ENCODE peak calls at places on chromosomes 4 and X, in nine cellular contexts. D is heart left ventricle, L is neural progenitor cell, Y is thoracic aorta, N is testis, B is IMR-90, S is transverse colon, E is Caco-2, Z is tibial artery. R is an unnamed sample.

GRCh38 chrX:151970661-151971060 is 3.8 kb downstream of the GABRE start:
- DNase-seq in D (peak; percentile 56), L (no peak), Y (peak; percentile 11), N (no peak), B (peak; percentile 65), S (peak; percentile 35), E (peak; percentile 22), Z (peak; percentile 89), R (peak; percentile 95)

GRCh38 chr4:129043523-129043922 is 49.8 kb downstream of the SCLT1 start:
- DNase-seq in D (no peak), L (no peak), Y (no peak), N (no peak), B (peak; percentile 9), S (no peak), E (peak; percentile 8), Z (no peak), R (peak; percentile 70)

GRCh38 chr4:182738283-182739047 is 178.7 kb downstream of the DCTD start:
- DNase-seq in D (no peak), L (no peak), Y (no peak), N (no peak), B (peak; percentile 57), S (no peak), E (no peak), Z (no peak), R (no peak)

GRCh38 chrX:153063315-153063714 is 7.0 kb downstream of the PNMA3 start:
- DNase-seq in D (no peak), L (no peak), Y (no peak), N (no peak), B (peak; percentile 4), S (no peak), E (peak; percentile 2), Z (no peak), R (no peak)

GRCh38 chr4:41693629-41694028 is 54.9 kb downstream of the PHOX2B start:
- DNase-seq in D (no peak), L (peak; percentile 41), Y (no peak), N (no peak), B (peak; percentile 56), S (no peak), E (peak; percentile 33), Z (no peak), R (peak; percentile 37)

GRCh38 chr4:144658908-144659307 is 13.0 kb downstream of the HHIP start:
- DNase-seq in D (no peak), L (no peak), Y (no peak), N (no peak), B (peak; percentile 82), S (no peak), E (no peak), Z (no peak), R (no peak)

GRCh38 chr4:62194342-62194741 is 994.2 kb downstream of the ADGRL3 start:
- DNase-seq in D (no peak), L (no peak), Y (no peak), N (no peak), B (no peak), S (no peak), E (no peak), Z (no peak), R (no peak)

GRCh38 chr4:37685726-37686372 is 327 bp downstream of the RELL1 start:
- DNase-seq in D (peak; percentile 61), L (peak; percentile 77), Y (no peak), N (peak; percentile 51), B (peak; percentile 22), S (peak; percentile 60), E (no peak), Z (peak; percentile 80), R (peak; percentile 66)

GRCh38 chr4:100306018-100306417 is 115.8 kb upstream of the DDIT4L start:
- DNase-seq in D (no peak), L (no peak), Y (no peak), N (no peak), B (peak; percentile 47), S (no peak), E (no peak), Z (no peak), R (no peak)

GRCh38 chr4:85790582-85790981 is 315.6 kb downstream of the ARHGAP24 start:
- DNase-seq in D (no peak), L (no peak), Y (no peak), N (no peak), B (peak; percentile 79), S (no peak), E (no peak), Z (no peak), R (no peak)

GRCh38 chr4:165612936-165613335 is 234.1 kb downstream of the CPE start:
- DNase-seq in D (no peak), L (no peak), Y (no peak), N (no peak), B (no peak), S (no peak), E (no peak), Z (no peak), R (no peak)

GRCh38 chrX:139199945-139200344 is 330.6 kb upstream of the F9 start:
- DNase-seq in D (no peak), L (no peak), Y (no peak), N (no peak), B (no peak), S (no peak), E (no peak), Z (no peak), R (no peak)

GRCh38 chrX:139198936-139199335 is 331.6 kb upstream of the F9 start:
- DNase-seq in D (no peak), L (no peak), Y (no peak), N (no peak), B (no peak), S (no peak), E (no peak), Z (no peak), R (no peak)

GRCh38 chrX:139200346-139200745 is 330.2 kb upstream of the F9 start:
- DNase-seq in D (no peak), L (peak; percentile 52), Y (no peak), N (no peak), B (no peak), S (no peak), E (no peak), Z (no peak), R (no peak)

GRCh38 chrX:139194571-139195280 is 335.8 kb upstream of the F9 start:
- DNase-seq in D (peak; percentile 19), L (peak; percentile 44), Y (no peak), N (peak; percentile 37), B (no peak), S (peak; percentile 18), E (peak; percentile 64), Z (no peak), R (peak; percentile 32)

GRCh38 chrX:139196890-139197289 is 333.6 kb upstream of the F9 start:
- DNase-seq in D (no peak), L (no peak), Y (no peak), N (no peak), B (no peak), S (no peak), E (no peak), Z (no peak), R (no peak)
- TF ChIP-seq CTCF in D (no peak), L (no peak), Y (no peak), N (no peak), B (no peak), S (no peak), E (no peak), Z (no peak), R (no peak)

GRCh38 chrX:41352329-41352801 is 18.4 kb downstream of the DDX3X start:
- DNase-seq in D (no peak), L (no peak), Y (no peak), N (no peak), B (no peak), S (no peak), E (no peak), Z (no peak), R (no peak)

GRCh38 chrX:41350150-41350975 is 16.4 kb downstream of the DDX3X start:
- DNase-seq in D (no peak), L (no peak), Y (no peak), N (no peak), B (peak; percentile 51), S (no peak), E (no peak), Z (no peak), R (peak; percentile 15)

GRCh38 chrX:41348551-41348950 is 14.6 kb downstream of the DDX3X start:
- DNase-seq in D (no peak), L (no peak), Y (no peak), N (no peak), B (no peak), S (no peak), E (no peak), Z (no peak), R (no peak)

GRCh38 chrX:41351923-41352322 is 18.0 kb downstream of the DDX3X start:
- DNase-seq in D (no peak), L (no peak), Y (no peak), N (no peak), B (peak; percentile 10), S (no peak), E (no peak), Z (no peak), R (no peak)

DNA sequence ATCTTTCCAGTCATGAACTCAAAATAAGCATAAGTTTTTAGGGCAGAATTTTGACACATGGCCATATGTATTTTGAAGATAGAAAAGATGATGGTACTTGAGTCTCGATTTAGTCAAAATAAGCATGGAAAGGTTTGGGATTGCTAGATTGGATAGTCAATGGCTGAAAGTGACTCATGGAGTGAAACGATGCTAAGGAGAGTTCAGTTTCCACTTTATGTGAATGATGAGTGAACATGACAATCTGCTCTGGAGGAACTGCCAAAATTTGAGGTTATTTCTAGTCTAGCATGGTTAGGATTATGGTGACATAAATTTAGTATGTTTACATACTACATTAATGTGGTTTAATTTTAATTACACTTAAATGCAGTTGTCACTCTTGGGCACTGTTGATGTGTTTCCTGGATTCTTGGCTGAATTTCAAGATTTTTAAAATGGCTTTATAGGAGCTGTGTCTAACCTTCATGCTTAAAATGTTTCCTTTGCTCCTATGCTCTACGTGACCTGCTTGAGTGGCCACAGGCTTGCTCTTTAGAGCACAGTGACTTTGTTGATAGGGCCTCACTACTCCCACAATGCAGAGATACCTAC is 17.1 kb downstream of the DDX3X start:
- DNase-seq in D (no peak), L (no peak), Y (no peak), N (no peak), B (peak; percentile 22), S (no peak), E (no peak), Z (no peak), R (no peak)
- H3K27me3 ChIP-seq in D (no peaks in the 10 kb centered on the region), L (no peaks in the 10 kb centered on the region), Y (no peaks in the 10 kb centered on the region), N (no peaks in the 10 kb centered on the region), B (no peaks in the 10 kb centered on the region), S (no peaks in the 10 kb centered on the region), E (no peaks in the 10 kb centered on the region), Z (no peaks in the 10 kb centered on the region), R (no peaks in the 10 kb centered on the region)

GRCh38 chr4:104022871-104023270 is 303.1 kb upstream of the TACR3 start:
- DNase-seq in D (no peak), L (peak; percentile 11), Y (no peak), N (no peak), B (no peak), S (no peak), E (no peak), Z (no peak), R (no peak)
- H3K4me1 ChIP-seq in D (no peaks in the 10 kb centered on the region), L (peaks cover 4% of the 10 kb centered on the region), Y (no peaks in the 10 kb centered on the region), N (no peaks in the 10 kb centered on the region), B (no peaks in the 10 kb centered on the region), S (no peaks in the 10 kb centered on the region), E (no peaks in the 10 kb centered on the region), Z (no peaks in the 10 kb centered on the region), R (no peaks in the 10 kb centered on the region)

DNA sequence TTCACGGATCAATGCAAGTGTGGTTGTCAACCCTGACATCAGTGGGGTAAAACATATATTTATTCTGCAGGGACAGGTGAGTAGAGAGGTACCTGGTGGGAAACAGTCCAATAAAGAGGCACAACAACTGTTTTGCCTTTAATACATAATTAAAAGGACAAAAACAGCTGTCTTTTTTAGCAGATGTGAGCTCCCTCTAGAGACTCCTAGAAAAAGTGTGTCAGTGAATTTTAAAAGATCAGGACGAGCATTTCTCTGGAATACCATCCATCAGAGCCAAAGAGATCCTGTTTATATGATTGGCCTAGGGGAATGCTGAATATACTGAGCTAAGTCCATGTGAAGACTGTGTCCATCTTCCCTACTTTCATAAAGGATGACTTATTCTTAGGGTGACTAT is 58.3 kb downstream of the TMEM144 start:
- DNase-seq in D (no peak), L (no peak), Y (no peak), N (no peak), B (no peak), S (no peak), E (no peak), Z (no peak), R (no peak)
- TF ChIP-seq CTCF in D (no peak), L (peak; percentile 32), Y (no peak), N (no peak), B (no peak), S (no peak), E (no peak), Z (no peak), R (no peak)

R was measured in cardiac muscle cell.